ENCODE peak calls at places on chromosomes 1 and 21, in seven cellular contexts. Y is K562, R is SK-N-SH, Z is H1, V is HCT116, J is HepG2, O is GM12878. E is an unnamed sample.

GRCh38 chr1:41240806-41241747 is 1.0 kb downstream of the SCMH1 start:
- DNase-seq in Y (peak), O (no peak), R (peak), Z (no peak), J (peak), V (no peak), E (peak)

GRCh38 chr21:42171091-42172053 is 47.6 kb upstream of the ABCG1 start:
- DNase-seq in O (no peak), J (no peak), Y (peak), R (no peak), Z (no peak), V (peak), E (no peak)

GRCh38 chr1:109620396-109620817 is 770 bp downstream of the AMPD2 start:
- DNase-seq in Z (no peak), O (no peak), Y (no peak), V (no peak), R (peak), J (no peak), E (peak)

GRCh38 chr1:171663854-171664550 is 11.5 kb upstream of the MYOC start:
- DNase-seq in R (no peak), J (no peak), Z (no peak), V (no peak), Y (no peak), O (no peak), E (no peak)

GRCh38 chr21:42924433-42924751 is 1.0 kb downstream of the ERVH48-1 start:
- DNase-seq in J (no peak), Y (no peak), R (no peak), V (no peak), O (no peak), Z (no peak), E (no peak)

GRCh38 chr1:119647228-119647733 is 785 bp downstream of the ZNF697 start:
- DNase-seq in R (peak), Z (no peak), Y (no peak), O (no peak), J (no peak), V (no peak), E (no peak)

GRCh38 chr1:206030714-206031113 is 7.0 kb upstream of the CTSE start:
- DNase-seq in O (peak), J (peak), V (peak), Z (no peak), Y (peak), R (peak), E (peak)

GRCh38 chr1:201766117-201766863 is 62.7 kb upstream of the IPO9 start:
- DNase-seq in Z (no peak), R (no peak), Y (no peak), J (no peak), O (no peak), V (no peak), E (peak)

GRCh38 chr1:21899972-21900371 is 37.1 kb downstream of the HSPG2 start:
- DNase-seq in J (no peak), Y (no peak), R (no peak), O (no peak), Z (no peak), V (no peak), E (no peak)

GRCh38 chr1:8903410-8903809 is 24.9 kb upstream of the ENO1 start:
- DNase-seq in V (no peak), Y (peak), O (no peak), Z (no peak), J (no peak), R (no peak), E (peak)

GRCh38 chr1:156291226-156292061 is 4.0 kb downstream of the GLMP start:
- DNase-seq in J (peak), R (peak), V (no peak), Y (peak), O (no peak), Z (peak), E (no peak)

GRCh38 chr21:31987696-31988095 is 114.9 kb downstream of the HUNK start:
- DNase-seq in J (no peak), V (no peak), R (no peak), Y (no peak), Z (no peak), O (no peak), E (no peak)

GRCh38 chr1:111399792-111400610 is 27.5 kb downstream of the OVGP1 start:
- DNase-seq in V (peak), J (peak), Z (no peak), O (peak), R (peak), Y (peak), E (peak)

GRCh38 chr1:54500030-54500389 is 48.0 kb upstream of the ACOT11 start:
- DNase-seq in O (no peak), Y (no peak), Z (no peak), R (no peak), J (no peak), V (no peak), E (no peak)

GRCh38 chr1:201791051-201791774 is 37.7 kb upstream of the IPO9 start:
- DNase-seq in V (no peak), Z (no peak), J (no peak), Y (no peak), R (no peak), O (no peak), E (no peak)

GRCh38 chr1:49098866-49099265 is 322.2 kb upstream of the BEND5 start:
- DNase-seq in R (no peak), J (no peak), V (no peak), Z (no peak), Y (no peak), O (no peak), E (no peak)

GRCh38 chr1:147753084-147753483 is 7.3 kb downstream of the GJA5 start:
- DNase-seq in J (no peak), O (no peak), V (no peak), R (no peak), Y (no peak), Z (no peak), E (no peak)

GRCh38 chr1:242477944-242478343 is 46.6 kb downstream of the PLD5 start:
- DNase-seq in Y (no peak), R (peak), O (no peak), Z (no peak), V (no peak), J (no peak), E (no peak)

GRCh38 chr21:46228345-46229051 is at the start of gene LSS:
- DNase-seq in R (peak), Z (peak), J (peak), Y (peak), O (peak), V (peak), E (peak)

GRCh38 chr1:79131626-79132025 is 125.1 kb upstream of the ADGRL4 start:
- DNase-seq in V (no peak), Z (no peak), J (no peak), R (no peak), O (no peak), Y (no peak), E (no peak)

GRCh38 chr1:41400235-41400634 is 39.0 kb downstream of the FOXO6 start:
- DNase-seq in O (no peak), V (no peak), J (no peak), R (no peak), Y (no peak), Z (no peak), E (no peak)

GRCh38 chr1:8651236-8651890 is 166.1 kb downstream of the RERE start:
- DNase-seq in Z (no peak), R (no peak), V (no peak), J (no peak), O (no peak), Y (no peak), E (no peak)

GRCh38 chr1:98205291-98206017 is 284.6 kb upstream of the DPYD start:
- DNase-seq in Z (peak), Y (no peak), R (no peak), O (no peak), V (no peak), J (no peak), E (no peak)
- TF ChIP-seq JUND in Z (no peak), Y (no peak), R (no peak), O (no peak), V (no peak), J (no peak), E (no peak)

GRCh38 chr1:175002910-175003517 is 3.3 kb downstream of the CACYBP start:
- DNase-seq in Y (no peak), V (no peak), J (no peak), Z (no peak), O (no peak), R (no peak), E (no peak)
- TF ChIP-seq JUND in Y (no peak), V (no peak), J (no peak), Z (no peak), O (no peak), R (no peak), E (no peak)

GRCh38 chr21:16420086-16420724 is 690.4 kb downstream of the USP25 start:
- DNase-seq in O (no peak), Y (no peak), J (peak), V (no peak), Z (no peak), R (peak), E (no peak)
- TF ChIP-seq JUND in O (no peak), Y (no peak), J (no peak), V (no peak), Z (no peak), R (no peak), E (no peak)

GRCh38 chr21:44817914-44818635 is at the start of gene SUMO3:
- DNase-seq in R (peak), O (no peak), Y (peak), J (peak), Z (no peak), V (no peak), E (peak)
- TF ChIP-seq JUND in R (no peak), O (no peak), Y (peak), J (no peak), Z (no peak), V (no peak), E (no peak)

GRCh38 chr1:192809286-192810252 is 730 bp downstream of the RGS2 start:
- DNase-seq in V (no peak), R (peak), O (no peak), J (no peak), Y (peak), Z (no peak), E (no peak)

GRCh38 chr1:192812420-192813209 is 3.8 kb downstream of the RGS2 start:
- DNase-seq in R (no peak), J (no peak), Y (no peak), O (no peak), Z (no peak), V (no peak), E (no peak)

GRCh38 chr1:192808588-192809285 is at the start of gene RGS2:
- DNase-seq in Z (peak), V (peak), Y (peak), O (peak), J (peak), R (peak), E (peak)

GRCh38 chr1:192811594-192812239 is 2.9 kb downstream of the RGS2 start:
- DNase-seq in V (no peak), R (no peak), Z (no peak), O (no peak), Y (no peak), J (no peak), E (no peak)

GRCh38 chr1:192810253-192810880 is 1.5 kb downstream of the RGS2 start:
- DNase-seq in V (no peak), Z (no peak), R (no peak), Y (no peak), J (no peak), O (no peak), E (no peak)
- TF ChIP-seq JUND in V (no peak), Z (peak), R (no peak), Y (no peak), J (no peak), O (no peak), E (no peak)

GRCh38 chr1:94962745-94963265 is 35.9 kb upstream of the CNN3 start:
- DNase-seq in O (peak), V (no peak), J (peak), R (no peak), Y (peak), Z (no peak), E (peak)
- TF ChIP-seq JUND in O (no peak), V (no peak), J (no peak), R (no peak), Y (no peak), Z (no peak), E (no peak)

DNA sequence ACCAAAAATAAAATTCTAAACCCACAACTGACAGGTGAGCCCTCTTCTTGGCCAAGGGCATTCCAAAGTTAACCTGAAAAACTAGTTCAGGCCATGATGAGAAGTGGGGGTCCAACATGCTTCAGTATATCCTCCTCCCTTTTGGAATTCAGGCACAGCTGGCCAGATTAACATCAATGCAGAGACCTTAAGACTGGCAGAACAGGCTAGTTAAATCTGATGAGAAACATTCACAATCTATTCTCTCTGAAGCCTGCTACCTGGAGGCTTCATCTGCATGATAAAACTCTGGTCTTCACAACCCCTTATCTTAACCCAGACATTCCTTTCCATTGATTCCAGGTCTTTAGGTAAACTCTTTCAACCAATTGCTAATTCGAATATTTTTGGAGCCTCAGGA is 26.7 kb upstream of the ZBTB8B start:
- DNase-seq in Z (peak), J (no peak), O (no peak), V (no peak), R (no peak), Y (no peak), E (no peak)
- TF ChIP-seq JUND in Z (no peak), J (no peak), O (no peak), V (no peak), R (no peak), Y (no peak), E (no peak)